ENCODE peak calls at places on chromosomes 12 and 14, in four cellular contexts. L is T-helper 1 cell, M is mucosa of descending colon, E is activated T-cell treated with anti-CD3 and anti-CD28 coated beads for 4 hours. O is an unnamed sample.

GRCh38 chr14:64938972-64939816 is 3.4 kb downstream of the GPX2 start:
- DNase-seq in M (no peak), E (no peak), L (no peak), O (peak; percentile 40)

GRCh38 chr12:128687851-128688250 is 135.9 kb downstream of the SLC15A4 start:
- DNase-seq in L (no peak), M (no peak), E (no peak), O (no peak)

GRCh38 chr12:16573652-16574077 is 32.3 kb downstream of the LMO3 start:
- DNase-seq in E (no peak), M (no peak), L (no peak), O (no peak)

GRCh38 chr12:65881965-65882413 is 57.7 kb downstream of the HMGA2 start:
- DNase-seq in L (no peak), E (no peak), M (peak; percentile 76), O (no peak)

GRCh38 chr12:74144396-74144795 is 393.2 kb upstream of the ATXN7L3B start:
- DNase-seq in E (no peak), L (no peak), M (no peak), O (no peak)

GRCh38 chr12:65278576-65279386 is at the start of gene MSRB3:
- DNase-seq in M (peak; percentile 66), L (no peak), E (no peak), O (no peak)

GRCh38 chr12:112307219-112308062 is 74.8 kb downstream of the HECTD4 start:
- DNase-seq in E (no peak), M (no peak), L (no peak), O (no peak)

GRCh38 chr12:114335607-114336006 is 70.3 kb downstream of the TBX5 start:
- DNase-seq in E (no peak), M (no peak), L (no peak), O (no peak)

GRCh38 chr14:76497550-76498484 is 121.9 kb downstream of the ESRRB start:
- DNase-seq in L (no peak), M (no peak), E (no peak), O (no peak)

GRCh38 chr12:49698619-49699545 is 8.3 kb downstream of the FMNL3 start:
- DNase-seq in E (no peak), L (no peak), M (no peak), O (no peak)

GRCh38 chr12:124993568-124994434 is at the start of gene BRI3BP:
- DNase-seq in E (peak; percentile 63), M (peak; percentile 85), L (peak; percentile 72), O (peak; percentile 22)

GRCh38 chr12:3342051-3342450 is 149.0 kb upstream of the PRMT8 start:
- DNase-seq in E (no peak), M (no peak), L (no peak), O (peak; percentile 83)

GRCh38 chr12:108825205-108825950 is 32.0 kb downstream of the SSH1 start:
- DNase-seq in L (no peak), M (no peak), E (no peak), O (no peak)

O was measured in DMS153.